ENCODE peak calls at places on chromosomes 11 and 22, in nine cellular contexts. One of them, this sample, is unnamed.

GRCh38 chr11:123362941-123363340 is 67.1 kb upstream of the GRAMD1B start:
- DNase-seq in activated CD4-positive, alpha-beta T cell treated with anti-CD3 and anti-CD28 coated beads, Interleukin-2, amount 50 U/mL, for 24 hours: no peak
- DNase-seq in activated T-helper 1 cell treated with Interleukin-2 at 50 U/mL for 16 hours: no peak
- DNase-seq in K562: no peak
- DNase-seq in ecto neural progenitor cell: no peak
- DNase-seq in chondrocyte: no peak
- DNase-seq in CD8-positive, alpha-beta memory T cell: no peak
- DNase-seq in activated CD8-positive, alpha-beta memory T cell treated with anti-CD3 and anti-CD28 coated beads, Interleukin-2, amount 50 U/mL, for 4 hours: no peak
- DNase-seq in DMS153: no peak
- DNase-seq in this sample: no peak

GRCh38 chr11:24837112-24837511 is 340.3 kb downstream of the LUZP2 start:
- DNase-seq in ecto neural progenitor cell: no peak
- DNase-seq in activated T-helper 1 cell treated with Interleukin-2 at 50 U/mL for 16 hours: no peak
- DNase-seq in CD8-positive, alpha-beta memory T cell: no peak
- DNase-seq in chondrocyte: no peak
- DNase-seq in activated CD4-positive, alpha-beta T cell treated with anti-CD3 and anti-CD28 coated beads, Interleukin-2, amount 50 U/mL, for 24 hours: no peak
- DNase-seq in activated CD8-positive, alpha-beta memory T cell treated with anti-CD3 and anti-CD28 coated beads, Interleukin-2, amount 50 U/mL, for 4 hours: no peak
- DNase-seq in DMS153: no peak
- DNase-seq in K562: no peak
- DNase-seq in this sample: no peak

GRCh38 chr11:128323381-128323780 is 264.0 kb downstream of the ETS1 start:
- DNase-seq in activated T-helper 1 cell treated with Interleukin-2 at 50 U/mL for 16 hours: no peak
- DNase-seq in chondrocyte: no peak
- DNase-seq in CD8-positive, alpha-beta memory T cell: peak; percentile 55
- DNase-seq in ecto neural progenitor cell: peak; percentile 44
- DNase-seq in activated CD4-positive, alpha-beta T cell treated with anti-CD3 and anti-CD28 coated beads, Interleukin-2, amount 50 U/mL, for 24 hours: no peak
- DNase-seq in activated CD8-positive, alpha-beta memory T cell treated with anti-CD3 and anti-CD28 coated beads, Interleukin-2, amount 50 U/mL, for 4 hours: no peak
- DNase-seq in K562: no peak
- DNase-seq in DMS153: no peak
- DNase-seq in this sample: no peak

GRCh38 chr22:25748704-25749103 is 6.7 kb downstream of the MYO18B start:
- DNase-seq in ecto neural progenitor cell: no peak
- DNase-seq in activated T-helper 1 cell treated with Interleukin-2 at 50 U/mL for 16 hours: no peak
- DNase-seq in activated CD8-positive, alpha-beta memory T cell treated with anti-CD3 and anti-CD28 coated beads, Interleukin-2, amount 50 U/mL, for 4 hours: no peak
- DNase-seq in K562: no peak
- DNase-seq in chondrocyte: no peak
- DNase-seq in DMS153: no peak
- DNase-seq in activated CD4-positive, alpha-beta T cell treated with anti-CD3 and anti-CD28 coated beads, Interleukin-2, amount 50 U/mL, for 24 hours: no peak
- DNase-seq in CD8-positive, alpha-beta memory T cell: no peak
- DNase-seq in this sample: no peak

GRCh38 chr11:7576671-7577225 is 62.9 kb downstream of the PPFIBP2 start:
- DNase-seq in activated CD4-positive, alpha-beta T cell treated with anti-CD3 and anti-CD28 coated beads, Interleukin-2, amount 50 U/mL, for 24 hours: no peak
- DNase-seq in activated CD8-positive, alpha-beta memory T cell treated with anti-CD3 and anti-CD28 coated beads, Interleukin-2, amount 50 U/mL, for 4 hours: no peak
- DNase-seq in K562: no peak
- DNase-seq in chondrocyte: no peak
- DNase-seq in DMS153: no peak
- DNase-seq in CD8-positive, alpha-beta memory T cell: no peak
- DNase-seq in activated T-helper 1 cell treated with Interleukin-2 at 50 U/mL for 16 hours: no peak
- DNase-seq in ecto neural progenitor cell: no peak
- DNase-seq in this sample: no peak

GRCh38 chr11:17439316-17439782 is 37.3 kb downstream of the ABCC8 start:
- DNase-seq in chondrocyte: no peak
- DNase-seq in K562: no peak
- DNase-seq in ecto neural progenitor cell: no peak
- DNase-seq in activated CD4-positive, alpha-beta T cell treated with anti-CD3 and anti-CD28 coated beads, Interleukin-2, amount 50 U/mL, for 24 hours: no peak
- DNase-seq in activated CD8-positive, alpha-beta memory T cell treated with anti-CD3 and anti-CD28 coated beads, Interleukin-2, amount 50 U/mL, for 4 hours: no peak
- DNase-seq in CD8-positive, alpha-beta memory T cell: no peak
- DNase-seq in activated T-helper 1 cell treated with Interleukin-2 at 50 U/mL for 16 hours: no peak
- DNase-seq in DMS153: peak; percentile 96
- DNase-seq in this sample: peak; percentile 1

GRCh38 chr11:74171630-74172465 is 759 bp downstream of the PPME1 start:
- DNase-seq in K562: peak; percentile 28
- DNase-seq in ecto neural progenitor cell: no peak
- DNase-seq in chondrocyte: no peak
- DNase-seq in activated CD4-positive, alpha-beta T cell treated with anti-CD3 and anti-CD28 coated beads, Interleukin-2, amount 50 U/mL, for 24 hours: no peak
- DNase-seq in activated T-helper 1 cell treated with Interleukin-2 at 50 U/mL for 16 hours: no peak
- DNase-seq in activated CD8-positive, alpha-beta memory T cell treated with anti-CD3 and anti-CD28 coated beads, Interleukin-2, amount 50 U/mL, for 4 hours: no peak
- DNase-seq in CD8-positive, alpha-beta memory T cell: no peak
- DNase-seq in DMS153: no peak
- DNase-seq in this sample: no peak

GRCh38 chr11:104126464-104126863 is 37.5 kb downstream of the PDGFD start:
- DNase-seq in DMS153: no peak
- DNase-seq in activated CD8-positive, alpha-beta memory T cell treated with anti-CD3 and anti-CD28 coated beads, Interleukin-2, amount 50 U/mL, for 4 hours: no peak
- DNase-seq in activated T-helper 1 cell treated with Interleukin-2 at 50 U/mL for 16 hours: no peak
- DNase-seq in chondrocyte: no peak
- DNase-seq in CD8-positive, alpha-beta memory T cell: no peak
- DNase-seq in ecto neural progenitor cell: no peak
- DNase-seq in activated CD4-positive, alpha-beta T cell treated with anti-CD3 and anti-CD28 coated beads, Interleukin-2, amount 50 U/mL, for 24 hours: no peak
- DNase-seq in K562: no peak
- DNase-seq in this sample: no peak

GRCh38 chr22:36753120-36753802 is 22.7 kb downstream of the IFT27 start:
- DNase-seq in K562: no peak
- DNase-seq in ecto neural progenitor cell: no peak
- DNase-seq in CD8-positive, alpha-beta memory T cell: no peak
- DNase-seq in DMS153: no peak
- DNase-seq in activated CD8-positive, alpha-beta memory T cell treated with anti-CD3 and anti-CD28 coated beads, Interleukin-2, amount 50 U/mL, for 4 hours: no peak
- DNase-seq in chondrocyte: peak; percentile 20
- DNase-seq in activated CD4-positive, alpha-beta T cell treated with anti-CD3 and anti-CD28 coated beads, Interleukin-2, amount 50 U/mL, for 24 hours: no peak
- DNase-seq in activated T-helper 1 cell treated with Interleukin-2 at 50 U/mL for 16 hours: no peak
- DNase-seq in this sample: no peak

GRCh38 chr11:122706261-122706660 is 50.7 kb downstream of the UBASH3B start:
- DNase-seq in ecto neural progenitor cell: no peak
- DNase-seq in activated CD4-positive, alpha-beta T cell treated with anti-CD3 and anti-CD28 coated beads, Interleukin-2, amount 50 U/mL, for 24 hours: no peak
- DNase-seq in activated CD8-positive, alpha-beta memory T cell treated with anti-CD3 and anti-CD28 coated beads, Interleukin-2, amount 50 U/mL, for 4 hours: no peak
- DNase-seq in K562: no peak
- DNase-seq in chondrocyte: no peak
- DNase-seq in CD8-positive, alpha-beta memory T cell: no peak
- DNase-seq in DMS153: no peak
- DNase-seq in activated T-helper 1 cell treated with Interleukin-2 at 50 U/mL for 16 hours: no peak
- DNase-seq in this sample: peak; percentile 31

GRCh38 chr22:17712441-17712840 is 61.8 kb downstream of the BID start:
- DNase-seq in activated CD8-positive, alpha-beta memory T cell treated with anti-CD3 and anti-CD28 coated beads, Interleukin-2, amount 50 U/mL, for 4 hours: no peak
- DNase-seq in activated T-helper 1 cell treated with Interleukin-2 at 50 U/mL for 16 hours: no peak
- DNase-seq in K562: no peak
- DNase-seq in chondrocyte: no peak
- DNase-seq in CD8-positive, alpha-beta memory T cell: no peak
- DNase-seq in activated CD4-positive, alpha-beta T cell treated with anti-CD3 and anti-CD28 coated beads, Interleukin-2, amount 50 U/mL, for 24 hours: no peak
- DNase-seq in DMS153: no peak
- DNase-seq in ecto neural progenitor cell: no peak
- DNase-seq in this sample: no peak

GRCh38 chr11:8586805-8587204 is 7.2 kb downstream of the STK33 start:
- DNase-seq in ecto neural progenitor cell: no peak
- DNase-seq in K562: no peak
- DNase-seq in activated T-helper 1 cell treated with Interleukin-2 at 50 U/mL for 16 hours: no peak
- DNase-seq in activated CD8-positive, alpha-beta memory T cell treated with anti-CD3 and anti-CD28 coated beads, Interleukin-2, amount 50 U/mL, for 4 hours: no peak
- DNase-seq in activated CD4-positive, alpha-beta T cell treated with anti-CD3 and anti-CD28 coated beads, Interleukin-2, amount 50 U/mL, for 24 hours: no peak
- DNase-seq in chondrocyte: no peak
- DNase-seq in CD8-positive, alpha-beta memory T cell: no peak
- DNase-seq in DMS153: no peak
- DNase-seq in this sample: no peak

GRCh38 chr11:30113326-30113873 is 96.6 kb upstream of the KCNA4 start:
- DNase-seq in chondrocyte: no peak
- DNase-seq in activated CD8-positive, alpha-beta memory T cell treated with anti-CD3 and anti-CD28 coated beads, Interleukin-2, amount 50 U/mL, for 4 hours: no peak
- DNase-seq in activated T-helper 1 cell treated with Interleukin-2 at 50 U/mL for 16 hours: no peak
- DNase-seq in ecto neural progenitor cell: no peak
- DNase-seq in activated CD4-positive, alpha-beta T cell treated with anti-CD3 and anti-CD28 coated beads, Interleukin-2, amount 50 U/mL, for 24 hours: no peak
- DNase-seq in DMS153: no peak
- DNase-seq in CD8-positive, alpha-beta memory T cell: no peak
- DNase-seq in K562: no peak
- DNase-seq in this sample: no peak

GRCh38 chr11:65859812-65860277 is 388 bp upstream of the MUS81 start:
- DNase-seq in DMS153: no peak
- DNase-seq in K562: no peak
- DNase-seq in activated T-helper 1 cell treated with Interleukin-2 at 50 U/mL for 16 hours: no peak
- DNase-seq in chondrocyte: peak; percentile 67
- DNase-seq in ecto neural progenitor cell: no peak
- DNase-seq in activated CD8-positive, alpha-beta memory T cell treated with anti-CD3 and anti-CD28 coated beads, Interleukin-2, amount 50 U/mL, for 4 hours: no peak
- DNase-seq in activated CD4-positive, alpha-beta T cell treated with anti-CD3 and anti-CD28 coated beads, Interleukin-2, amount 50 U/mL, for 24 hours: no peak
- DNase-seq in CD8-positive, alpha-beta memory T cell: peak; percentile 61
- DNase-seq in this sample: no peak

GRCh38 chr11:121036981-121037380 is 13.1 kb downstream of the TBCEL start:
- DNase-seq in CD8-positive, alpha-beta memory T cell: no peak
- DNase-seq in activated CD4-positive, alpha-beta T cell treated with anti-CD3 and anti-CD28 coated beads, Interleukin-2, amount 50 U/mL, for 24 hours: no peak
- DNase-seq in activated CD8-positive, alpha-beta memory T cell treated with anti-CD3 and anti-CD28 coated beads, Interleukin-2, amount 50 U/mL, for 4 hours: no peak
- DNase-seq in ecto neural progenitor cell: no peak
- DNase-seq in activated T-helper 1 cell treated with Interleukin-2 at 50 U/mL for 16 hours: no peak
- DNase-seq in K562: no peak
- DNase-seq in chondrocyte: no peak
- DNase-seq in DMS153: no peak
- DNase-seq in this sample: no peak

GRCh38 chr11:10298342-10298741 is 4.3 kb upstream of the SBF2 start:
- DNase-seq in activated T-helper 1 cell treated with Interleukin-2 at 50 U/mL for 16 hours: no peak
- DNase-seq in DMS153: peak; percentile 25
- DNase-seq in activated CD8-positive, alpha-beta memory T cell treated with anti-CD3 and anti-CD28 coated beads, Interleukin-2, amount 50 U/mL, for 4 hours: peak; percentile 41
- DNase-seq in chondrocyte: no peak
- DNase-seq in CD8-positive, alpha-beta memory T cell: peak; percentile 78
- DNase-seq in activated CD4-positive, alpha-beta T cell treated with anti-CD3 and anti-CD28 coated beads, Interleukin-2, amount 50 U/mL, for 24 hours: peak; percentile 49
- DNase-seq in ecto neural progenitor cell: no peak
- DNase-seq in K562: no peak
- DNase-seq in this sample: peak; percentile 89

GRCh38 chr11:1682225-1682901 is 14.6 kb upstream of the KRTAP5-6 start:
- DNase-seq in activated CD4-positive, alpha-beta T cell treated with anti-CD3 and anti-CD28 coated beads, Interleukin-2, amount 50 U/mL, for 24 hours: no peak
- DNase-seq in activated T-helper 1 cell treated with Interleukin-2 at 50 U/mL for 16 hours: no peak
- DNase-seq in ecto neural progenitor cell: no peak
- DNase-seq in chondrocyte: no peak
- DNase-seq in K562: no peak
- DNase-seq in DMS153: peak; percentile 50
- DNase-seq in activated CD8-positive, alpha-beta memory T cell treated with anti-CD3 and anti-CD28 coated beads, Interleukin-2, amount 50 U/mL, for 4 hours: no peak
- DNase-seq in CD8-positive, alpha-beta memory T cell: no peak
- DNase-seq in this sample: no peak

GRCh38 chr11:15035283-15035682 is 38.1 kb upstream of the CALCB start:
- DNase-seq in activated T-helper 1 cell treated with Interleukin-2 at 50 U/mL for 16 hours: no peak
- DNase-seq in K562: peak; percentile 6
- DNase-seq in DMS153: peak; percentile 93
- DNase-seq in CD8-positive, alpha-beta memory T cell: no peak
- DNase-seq in ecto neural progenitor cell: peak; percentile 47
- DNase-seq in activated CD4-positive, alpha-beta T cell treated with anti-CD3 and anti-CD28 coated beads, Interleukin-2, amount 50 U/mL, for 24 hours: no peak
- DNase-seq in activated CD8-positive, alpha-beta memory T cell treated with anti-CD3 and anti-CD28 coated beads, Interleukin-2, amount 50 U/mL, for 4 hours: no peak
- DNase-seq in chondrocyte: no peak
- DNase-seq in this sample: no peak

GRCh38 chr11:76656571-76657081 is 13.9 kb downstream of the LRRC32 start:
- DNase-seq in DMS153: no peak
- DNase-seq in chondrocyte: peak; percentile 44
- DNase-seq in activated CD4-positive, alpha-beta T cell treated with anti-CD3 and anti-CD28 coated beads, Interleukin-2, amount 50 U/mL, for 24 hours: no peak
- DNase-seq in activated T-helper 1 cell treated with Interleukin-2 at 50 U/mL for 16 hours: no peak
- DNase-seq in ecto neural progenitor cell: no peak
- DNase-seq in CD8-positive, alpha-beta memory T cell: no peak
- DNase-seq in K562: no peak
- DNase-seq in activated CD8-positive, alpha-beta memory T cell treated with anti-CD3 and anti-CD28 coated beads, Interleukin-2, amount 50 U/mL, for 4 hours: no peak
- DNase-seq in this sample: no peak

GRCh38 chr11:119144825-119145476 is 3.9 kb upstream of the ABCG4 start:
- DNase-seq in ecto neural progenitor cell: peak; percentile 83
- DNase-seq in DMS153: peak; percentile 68
- DNase-seq in K562: peak; percentile 88
- DNase-seq in activated CD4-positive, alpha-beta T cell treated with anti-CD3 and anti-CD28 coated beads, Interleukin-2, amount 50 U/mL, for 24 hours: no peak
- DNase-seq in chondrocyte: peak; percentile 49
- DNase-seq in activated T-helper 1 cell treated with Interleukin-2 at 50 U/mL for 16 hours: no peak
- DNase-seq in activated CD8-positive, alpha-beta memory T cell treated with anti-CD3 and anti-CD28 coated beads, Interleukin-2, amount 50 U/mL, for 4 hours: no peak
- DNase-seq in CD8-positive, alpha-beta memory T cell: no peak
- DNase-seq in this sample: peak; percentile 45

GRCh38 chr22:49996532-49997220 is 15.9 kb downstream of the IL17REL start:
- DNase-seq in chondrocyte: peak; percentile 80
- DNase-seq in activated CD4-positive, alpha-beta T cell treated with anti-CD3 and anti-CD28 coated beads, Interleukin-2, amount 50 U/mL, for 24 hours: no peak
- DNase-seq in activated T-helper 1 cell treated with Interleukin-2 at 50 U/mL for 16 hours: no peak
- DNase-seq in ecto neural progenitor cell: peak; percentile 45
- DNase-seq in DMS153: no peak
- DNase-seq in activated CD8-positive, alpha-beta memory T cell treated with anti-CD3 and anti-CD28 coated beads, Interleukin-2, amount 50 U/mL, for 4 hours: no peak
- DNase-seq in CD8-positive, alpha-beta memory T cell: no peak
- DNase-seq in K562: no peak
- DNase-seq in this sample: no peak

GRCh38 chr11:113806403-113806802 is 26.8 kb downstream of the CLDN25 start:
- DNase-seq in activated CD4-positive, alpha-beta T cell treated with anti-CD3 and anti-CD28 coated beads, Interleukin-2, amount 50 U/mL, for 24 hours: no peak
- DNase-seq in activated T-helper 1 cell treated with Interleukin-2 at 50 U/mL for 16 hours: no peak
- DNase-seq in DMS153: no peak
- DNase-seq in chondrocyte: no peak
- DNase-seq in K562: peak; percentile 51
- DNase-seq in activated CD8-positive, alpha-beta memory T cell treated with anti-CD3 and anti-CD28 coated beads, Interleukin-2, amount 50 U/mL, for 4 hours: no peak
- DNase-seq in CD8-positive, alpha-beta memory T cell: no peak
- DNase-seq in ecto neural progenitor cell: peak; percentile 63
- DNase-seq in this sample: no peak

GRCh38 chr11:67563354-67564114 is 20.1 kb upstream of the GSTP1 start:
- DNase-seq in activated CD4-positive, alpha-beta T cell treated with anti-CD3 and anti-CD28 coated beads, Interleukin-2, amount 50 U/mL, for 24 hours: no peak
- DNase-seq in activated CD8-positive, alpha-beta memory T cell treated with anti-CD3 and anti-CD28 coated beads, Interleukin-2, amount 50 U/mL, for 4 hours: no peak
- DNase-seq in DMS153: no peak
- DNase-seq in K562: peak; percentile 56
- DNase-seq in activated T-helper 1 cell treated with Interleukin-2 at 50 U/mL for 16 hours: no peak
- DNase-seq in chondrocyte: no peak
- DNase-seq in CD8-positive, alpha-beta memory T cell: no peak
- DNase-seq in ecto neural progenitor cell: no peak
- DNase-seq in this sample: peak; percentile 92

GRCh38 chr11:19276859-19277808 is 36.4 kb upstream of the E2F8 start:
- DNase-seq in K562: no peak
- DNase-seq in chondrocyte: no peak
- DNase-seq in DMS153: no peak
- DNase-seq in activated CD8-positive, alpha-beta memory T cell treated with anti-CD3 and anti-CD28 coated beads, Interleukin-2, amount 50 U/mL, for 4 hours: no peak
- DNase-seq in activated CD4-positive, alpha-beta T cell treated with anti-CD3 and anti-CD28 coated beads, Interleukin-2, amount 50 U/mL, for 24 hours: no peak
- DNase-seq in CD8-positive, alpha-beta memory T cell: no peak
- DNase-seq in activated T-helper 1 cell treated with Interleukin-2 at 50 U/mL for 16 hours: no peak
- DNase-seq in ecto neural progenitor cell: no peak
- DNase-seq in this sample: no peak

GRCh38 chr11:76096552-76096951 is 109.8 kb downstream of the WNT11 start:
- DNase-seq in chondrocyte: no peak
- DNase-seq in activated T-helper 1 cell treated with Interleukin-2 at 50 U/mL for 16 hours: no peak
- DNase-seq in CD8-positive, alpha-beta memory T cell: no peak
- DNase-seq in DMS153: no peak
- DNase-seq in activated CD4-positive, alpha-beta T cell treated with anti-CD3 and anti-CD28 coated beads, Interleukin-2, amount 50 U/mL, for 24 hours: no peak
- DNase-seq in activated CD8-positive, alpha-beta memory T cell treated with anti-CD3 and anti-CD28 coated beads, Interleukin-2, amount 50 U/mL, for 4 hours: no peak
- DNase-seq in ecto neural progenitor cell: no peak
- DNase-seq in K562: no peak
- DNase-seq in this sample: no peak

GRCh38 chr22:16972311-16972710 is 35.7 kb downstream of the GAB4 start:
- DNase-seq in activated CD8-positive, alpha-beta memory T cell treated with anti-CD3 and anti-CD28 coated beads, Interleukin-2, amount 50 U/mL, for 4 hours: no peak
- DNase-seq in ecto neural progenitor cell: no peak
- DNase-seq in activated CD4-positive, alpha-beta T cell treated with anti-CD3 and anti-CD28 coated beads, Interleukin-2, amount 50 U/mL, for 24 hours: no peak
- DNase-seq in activated T-helper 1 cell treated with Interleukin-2 at 50 U/mL for 16 hours: no peak
- DNase-seq in K562: no peak
- DNase-seq in CD8-positive, alpha-beta memory T cell: no peak
- DNase-seq in chondrocyte: no peak
- DNase-seq in DMS153: no peak
- DNase-seq in this sample: no peak

GRCh38 chr22:28245579-28246224 is 326.6 kb upstream of the PITPNB start:
- DNase-seq in DMS153: no peak
- DNase-seq in chondrocyte: no peak
- DNase-seq in K562: no peak
- DNase-seq in CD8-positive, alpha-beta memory T cell: no peak
- DNase-seq in activated CD4-positive, alpha-beta T cell treated with anti-CD3 and anti-CD28 coated beads, Interleukin-2, amount 50 U/mL, for 24 hours: no peak
- DNase-seq in ecto neural progenitor cell: no peak
- DNase-seq in activated T-helper 1 cell treated with Interleukin-2 at 50 U/mL for 16 hours: no peak
- DNase-seq in activated CD8-positive, alpha-beta memory T cell treated with anti-CD3 and anti-CD28 coated beads, Interleukin-2, amount 50 U/mL, for 4 hours: no peak
- DNase-seq in this sample: no peak

GRCh38 chr11:17506942-17507341 is 30.3 kb upstream of the ABCC8 start:
- DNase-seq in DMS153: no peak
- DNase-seq in CD8-positive, alpha-beta memory T cell: no peak
- DNase-seq in K562: no peak
- DNase-seq in activated CD8-positive, alpha-beta memory T cell treated with anti-CD3 and anti-CD28 coated beads, Interleukin-2, amount 50 U/mL, for 4 hours: no peak
- DNase-seq in activated CD4-positive, alpha-beta T cell treated with anti-CD3 and anti-CD28 coated beads, Interleukin-2, amount 50 U/mL, for 24 hours: no peak
- DNase-seq in ecto neural progenitor cell: no peak
- DNase-seq in activated T-helper 1 cell treated with Interleukin-2 at 50 U/mL for 16 hours: no peak
- DNase-seq in chondrocyte: no peak
- DNase-seq in this sample: no peak

GRCh38 chr11:104830080-104830479 is 68.2 kb downstream of the CASP12 start:
- DNase-seq in activated CD8-positive, alpha-beta memory T cell treated with anti-CD3 and anti-CD28 coated beads, Interleukin-2, amount 50 U/mL, for 4 hours: no peak
- DNase-seq in CD8-positive, alpha-beta memory T cell: no peak
- DNase-seq in chondrocyte: no peak
- DNase-seq in activated T-helper 1 cell treated with Interleukin-2 at 50 U/mL for 16 hours: no peak
- DNase-seq in ecto neural progenitor cell: no peak
- DNase-seq in K562: no peak
- DNase-seq in activated CD4-positive, alpha-beta T cell treated with anti-CD3 and anti-CD28 coated beads, Interleukin-2, amount 50 U/mL, for 24 hours: no peak
- DNase-seq in DMS153: no peak
- DNase-seq in this sample: no peak

GRCh38 chr22:32499666-32500065 is 25.1 kb downstream of the FBXO7 start:
- DNase-seq in chondrocyte: no peak
- DNase-seq in DMS153: no peak
- DNase-seq in K562: no peak
- DNase-seq in activated CD8-positive, alpha-beta memory T cell treated with anti-CD3 and anti-CD28 coated beads, Interleukin-2, amount 50 U/mL, for 4 hours: no peak
- DNase-seq in activated CD4-positive, alpha-beta T cell treated with anti-CD3 and anti-CD28 coated beads, Interleukin-2, amount 50 U/mL, for 24 hours: no peak
- DNase-seq in ecto neural progenitor cell: no peak
- DNase-seq in activated T-helper 1 cell treated with Interleukin-2 at 50 U/mL for 16 hours: no peak
- DNase-seq in CD8-positive, alpha-beta memory T cell: no peak
- DNase-seq in this sample: no peak

GRCh38 chr11:128302425-128303186 is 284.8 kb downstream of the ETS1 start:
- DNase-seq in activated T-helper 1 cell treated with Interleukin-2 at 50 U/mL for 16 hours: peak; percentile 51
- DNase-seq in activated CD8-positive, alpha-beta memory T cell treated with anti-CD3 and anti-CD28 coated beads, Interleukin-2, amount 50 U/mL, for 4 hours: peak; percentile 46
- DNase-seq in activated CD4-positive, alpha-beta T cell treated with anti-CD3 and anti-CD28 coated beads, Interleukin-2, amount 50 U/mL, for 24 hours: peak; percentile 55
- DNase-seq in CD8-positive, alpha-beta memory T cell: peak; percentile 90
- DNase-seq in K562: no peak
- DNase-seq in DMS153: peak; percentile 72
- DNase-seq in chondrocyte: no peak
- DNase-seq in ecto neural progenitor cell: no peak
- DNase-seq in this sample: no peak